ENCODE peak calls at places on chromosomes 11 and 22, in five cellular contexts. G is fibroblast of pulmonary artery, T is progenitor cell of endocrine pancreas, D is brain microvascular endothelial cell, E is pancreas. Q is an unnamed sample.
A peak's percentile ranks its signal among the peaks of the same experiment; 100 is the strongest.

GRCh38 chr11:124934862-124935547 is 842 bp downstream of the HEPACAM start:
- DNase-seq in G (peak; percentile 69), T (no peak), D (peak; percentile 76), E (no peak), Q (no peak)

GRCh38 chr11:22405377-22405776 is 67.2 kb downstream of the SLC17A6 start:
- DNase-seq in G (no peak), T (no peak), D (no peak), E (no peak), Q (no peak)

GRCh38 chr22:24069721-24070120 is 58.6 kb downstream of the CABIN1 start:
- DNase-seq in G (no peak), T (no peak), D (no peak), E (no peak), Q (no peak)

GRCh38 chr11:24704716-24705115 is 207.9 kb downstream of the LUZP2 start:
- DNase-seq in G (no peak), T (no peak), D (no peak), E (no peak), Q (no peak)

GRCh38 chr11:43575931-43576833 is 104.4 kb upstream of the HSD17B12 start:
- DNase-seq in G (peak; percentile 6), T (no peak), D (no peak), E (no peak), Q (no peak)

GRCh38 chr11:60377737-60378136 is 595 bp upstream of the MS4A7 start:
- DNase-seq in G (no peak), T (no peak), D (no peak), E (peak; percentile 65), Q (no peak)

GRCh38 chr22:47192106-47192650 is 429.7 kb downstream of the TBC1D22A start:
- DNase-seq in G (no peak), T (no peak), D (no peak), E (no peak), Q (peak; percentile 15)

GRCh38 chr22:45777852-45778172 is 106.2 kb downstream of the ATXN10 start:
- DNase-seq in G (peak; percentile 21), T (no peak), D (no peak), E (no peak), Q (no peak)

GRCh38 chr11:60771879-60772525 is 13.1 kb upstream of the MS4A10 start:
- DNase-seq in G (no peak), T (no peak), D (no peak), E (no peak), Q (no peak)

GRCh38 chr22:36741204-36741793 is 34.6 kb downstream of the IFT27 start:
- DNase-seq in G (peak; percentile 9), T (no peak), D (peak; percentile 9), E (peak; percentile 6), Q (no peak)

GRCh38 chr22:35530700-35531099 is 9.9 kb upstream of the RASD2 start:
- DNase-seq in G (no peak), T (no peak), D (no peak), E (no peak), Q (no peak)

GRCh38 chr11:112652786-112653390 is 308.3 kb upstream of the NCAM1 start:
- DNase-seq in G (peak; percentile 39), T (no peak), D (no peak), E (no peak), Q (no peak)

GRCh38 chr11:41245704-41246398 is 213.6 kb downstream of the LRRC4C start:
- DNase-seq in G (no peak), T (no peak), D (no peak), E (no peak), Q (no peak)

GRCh38 chr11:116969694-116970093 is 128.5 kb downstream of the SIK3 start:
- DNase-seq in G (no peak), T (no peak), D (no peak), E (no peak), Q (no peak)

GRCh38 chr11:45736424-45736823 is 68.5 kb upstream of the SLC35C1 start:
- DNase-seq in G (peak; percentile 52), T (no peak), D (no peak), E (no peak), Q (no peak)

GRCh38 chr11:6755303-6755952 is 16.3 kb downstream of the OR2AG2 start:
- DNase-seq in G (peak; percentile 63), T (peak; percentile 30), D (peak; percentile 43), E (no peak), Q (no peak)

GRCh38 chr11:104134760-104135159 is 29.2 kb downstream of the PDGFD start:
- DNase-seq in G (peak; percentile 51), T (no peak), D (peak; percentile 67), E (no peak), Q (no peak)

GRCh38 chr11:113876798-113877672 is 1.7 kb upstream of the USP28 start:
- DNase-seq in G (no peak), T (no peak), D (no peak), E (no peak), Q (no peak)

GRCh38 chr22:43185860-43186261 is 1.1 kb downstream of the TTLL12 start:
- DNase-seq in G (peak; percentile 39), T (no peak), D (peak; percentile 20), E (peak; percentile 62), Q (no peak)

GRCh38 chr11:112516771-112517170 is 256.1 kb upstream of the PLET1 start:
- DNase-seq in G (no peak), T (no peak), D (no peak), E (no peak), Q (no peak)

GRCh38 chr22:46355369-46355995 is 20.0 kb downstream of the TRMU start:
- DNase-seq in G (peak; percentile 69), T (peak; percentile 77), D (peak; percentile 44), E (peak; percentile 46), Q (peak; percentile 71)

GRCh38 chr11:15938983-15939382 is 417.4 kb downstream of the SOX6 start:
- DNase-seq in G (no peak), T (no peak), D (no peak), E (no peak), Q (no peak)

GRCh38 chr11:15942126-15942525 is 414.2 kb downstream of the SOX6 start:
- DNase-seq in G (no peak), T (no peak), D (no peak), E (no peak), Q (no peak)

GRCh38 chr11:15942936-15943335 is 413.4 kb downstream of the SOX6 start:
- DNase-seq in G (no peak), T (no peak), D (no peak), E (no peak), Q (no peak)

GRCh38 chr11:15940462-15941205 is 415.7 kb downstream of the SOX6 start:
- DNase-seq in G (no peak), T (no peak), D (no peak), E (no peak), Q (no peak)

DNA sequence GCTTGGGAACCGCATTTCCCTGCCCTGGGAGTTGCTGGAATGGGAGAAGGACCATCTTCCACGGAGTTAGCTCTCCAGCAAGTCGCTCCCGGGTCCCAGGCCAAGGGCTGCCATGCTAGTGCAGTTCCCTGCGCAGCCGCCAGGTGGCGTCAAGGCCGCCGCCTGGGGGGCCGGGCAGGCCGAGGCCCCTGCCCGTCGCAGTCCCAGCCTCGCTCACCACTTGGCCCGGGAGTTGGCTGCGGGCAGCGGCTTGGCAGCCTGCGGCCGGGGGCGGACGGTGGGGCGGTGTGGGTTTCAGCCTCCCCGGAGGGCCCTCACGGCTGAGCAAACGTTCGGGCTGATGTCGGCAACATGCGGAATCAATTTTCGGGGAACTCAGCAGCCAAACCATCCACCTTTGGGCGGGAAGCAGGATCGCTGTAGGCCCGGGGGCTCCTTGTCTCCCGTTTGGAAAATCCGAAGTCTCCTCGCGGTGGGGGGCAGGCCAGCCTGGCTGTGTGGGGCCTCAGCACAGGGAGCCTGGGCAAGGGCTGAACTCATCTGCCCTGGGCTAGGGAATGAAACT is 415.1 kb downstream of the SOX6 start:
- DNase-seq in G (peak; percentile 32), T (peak; percentile 44), D (no peak), E (no peak), Q (no peak)
- TF ChIP-seq CTCF in G (peak; percentile 62), T (peak; percentile 74), D (peak; percentile 81), E (peak; percentile 64), Q (no peak)

DNA sequence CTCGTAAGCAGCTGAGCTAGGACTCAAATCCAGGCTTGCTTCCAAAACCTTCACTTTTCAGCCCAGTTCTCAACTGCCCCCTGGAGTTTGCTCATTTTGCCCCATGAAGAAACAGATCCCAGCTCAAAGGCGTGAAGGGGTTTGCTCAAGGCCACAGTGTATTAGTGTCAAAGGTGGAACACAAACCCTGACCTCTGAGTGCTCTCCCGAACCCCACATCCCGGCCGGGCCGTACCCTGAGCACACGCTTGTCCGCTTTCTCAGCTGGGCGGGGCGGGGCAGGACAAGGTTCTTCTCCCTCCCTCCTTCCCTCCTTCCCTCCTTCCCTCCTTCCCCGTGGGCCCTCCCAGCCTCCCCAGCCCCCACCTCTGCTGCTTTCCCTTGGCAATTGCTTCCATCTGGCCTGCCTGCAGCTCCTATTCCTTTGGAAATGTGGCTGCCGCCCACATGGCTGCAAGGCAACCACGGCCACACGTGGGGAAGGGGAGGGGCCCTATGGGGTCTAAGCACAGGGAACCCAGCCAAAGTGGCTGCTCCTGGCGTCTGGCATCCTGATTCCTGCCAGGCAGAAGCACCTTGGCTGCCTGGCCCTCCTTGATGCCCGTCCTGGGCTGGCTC is 4.1 kb downstream of the ST3GAL4 start:
- DNase-seq in G (peak; percentile 56), T (no peak), D (no peak), E (no peak), Q (no peak)
- TF ChIP-seq CTCF in G (peak; percentile 28), T (no peak), D (peak; percentile 41), E (no peak), Q (no peak)

GRCh38 chr11:15038963-15039362 is 34.4 kb upstream of the CALCB start:
- DNase-seq in G (peak; percentile 13), T (no peak), D (no peak), E (no peak), Q (no peak)
- TF ChIP-seq CTCF in G (no peak), T (no peak), D (peak; percentile 43), E (no peak), Q (no peak)

GRCh38 chr22:50251472-50252054 is 498 bp upstream of the HDAC10 start:
- DNase-seq in G (no peak), T (no peak), D (no peak), E (no peak), Q (no peak)

GRCh38 chr22:50253941-50254340 is 2.9 kb upstream of the HDAC10 start:
- DNase-seq in G (no peak), T (no peak), D (no peak), E (no peak), Q (no peak)

GRCh38 chr22:50250555-50251471 is at the start of gene HDAC10:
- DNase-seq in G (peak; percentile 73), T (peak; percentile 76), D (peak; percentile 67), E (peak; percentile 82), Q (no peak)

GRCh38 chr22:50253046-50253580 is 2.0 kb upstream of the HDAC10 start:
- DNase-seq in G (no peak), T (no peak), D (no peak), E (no peak), Q (no peak)

DNA sequence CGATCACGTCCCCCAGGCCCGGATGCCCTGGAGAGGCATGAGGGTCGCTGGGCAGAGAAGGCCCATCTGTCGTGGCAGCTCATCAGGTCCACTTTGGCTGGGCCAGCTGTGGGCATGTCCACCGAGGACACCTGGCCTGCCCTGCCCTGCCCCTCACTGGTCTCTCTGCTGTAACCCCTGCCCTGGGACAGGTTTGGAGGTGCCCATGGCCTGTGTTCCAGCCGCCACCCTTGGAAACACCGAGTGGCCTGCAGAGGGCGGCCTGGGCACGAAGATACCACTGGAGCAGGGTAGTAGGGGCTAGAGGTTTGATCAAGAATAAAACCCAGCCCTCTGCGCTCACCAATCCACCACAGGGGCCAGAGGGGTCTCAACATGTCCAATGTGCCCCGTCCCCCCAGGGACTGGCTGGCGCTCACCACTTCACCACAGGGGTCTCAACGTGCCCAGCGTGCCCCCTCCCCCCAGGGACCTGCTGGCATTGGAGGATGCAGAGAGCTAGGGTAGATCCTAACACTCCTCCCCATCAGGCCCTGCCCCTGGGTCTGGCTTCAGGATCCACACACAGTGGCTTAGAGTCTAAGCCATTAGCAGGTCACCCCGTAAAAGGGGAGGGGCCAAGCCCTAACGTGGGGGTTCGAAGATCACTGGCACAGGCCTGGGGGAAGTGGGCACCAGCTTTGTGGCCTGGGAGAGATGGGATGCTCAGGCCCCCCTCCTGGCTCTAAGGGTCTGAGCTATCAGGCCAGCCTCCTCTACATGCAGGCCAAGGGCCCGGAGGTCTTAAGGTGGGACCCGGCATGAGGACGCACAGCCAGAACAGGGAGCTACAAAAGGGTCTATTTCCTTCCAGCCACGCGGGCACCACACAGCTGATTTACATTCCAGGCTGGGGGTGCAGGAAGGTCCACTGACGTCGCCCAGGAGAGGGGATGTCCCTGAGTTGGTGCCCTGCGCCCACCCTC is 1.3 kb upstream of the HDAC10 start:
- DNase-seq in G (peak; percentile 66), T (no peak), D (peak; percentile 55), E (peak; percentile 71), Q (peak; percentile 64)
- TF ChIP-seq CTCF in G (peak; percentile 70), T (peak; percentile 64), D (peak; percentile 86), E (peak; percentile 39), Q (no peak)